ENCODE peak calls at places on chromosomes 16 and 17, in five cellular contexts. M is effector memory CD4-positive, alpha-beta T cell; C is adrenal gland; X is CD4-positive, CD25-positive, alpha-beta regulatory T cell; N is upper lobe of left lung. W is an unnamed sample.

GRCh38 chr16:87367556-87367955 is 16.0 kb downstream of the FBXO31 start:
- DNase-seq in M (no peak), C (peak; percentile 84), X (no peak), N (no peak), W (no peak)

GRCh38 chr17:19371259-19372003 is 6.9 kb upstream of the MAPK7 start:
- DNase-seq in M (no peak), C (peak; percentile 45), X (no peak), N (no peak), W (no peak)

GRCh38 chr17:64739316-64740058 is 77.4 kb upstream of the SMURF2 start:
- DNase-seq in M (no peak), C (no peak), X (no peak), N (peak; percentile 76), W (peak; percentile 20)

GRCh38 chr16:74460542-74460941 is 39.3 kb upstream of the CLEC18B start:
- DNase-seq in M (no peak), C (no peak), X (no peak), N (no peak), W (no peak)

GRCh38 chr16:12097523-12098428 is 121.2 kb downstream of the SNX29 start:
- DNase-seq in M (no peak), C (peak; percentile 72), X (no peak), N (no peak), W (peak; percentile 17)

GRCh38 chr16:12290165-12290564 is 313.6 kb downstream of the SNX29 start:
- DNase-seq in M (no peak), C (no peak), X (no peak), N (no peak), W (no peak)

GRCh38 chr16:26598989-26599785 is 467.5 kb upstream of the C16orf82 start:
- DNase-seq in M (no peak), C (no peak), X (no peak), N (no peak), W (no peak)

GRCh38 chr17:12922120-12922519 is 95.7 kb downstream of the ELAC2 start:
- DNase-seq in M (no peak), C (no peak), X (no peak), N (no peak), W (no peak)

GRCh38 chr17:50059759-50060273 is 3.9 kb downstream of the ITGA3 start:
- DNase-seq in M (no peak), C (no peak), X (no peak), N (no peak), W (no peak)

GRCh38 chr16:81841709-81842108 is 62.6 kb downstream of the PLCG2 start:
- DNase-seq in M (no peak), C (no peak), X (no peak), N (no peak), W (no peak)

GRCh38 chr16:17416461-17417221 is 54.1 kb downstream of the XYLT1 start:
- DNase-seq in M (peak; percentile 19), C (peak; percentile 73), X (peak; percentile 63), N (peak; percentile 68), W (no peak)

GRCh38 chr17:51901242-51901641 is 257.3 kb downstream of the CA10 start:
- DNase-seq in M (no peak), C (no peak), X (no peak), N (no peak), W (peak; percentile 30)

GRCh38 chr17:66945451-66945850 is 19.1 kb upstream of the CACNG4 start:
- DNase-seq in M (no peak), C (no peak), X (no peak), N (no peak), W (peak; percentile 35)

GRCh38 chr16:67397812-67398545 is 4.7 kb upstream of the TPPP3 start:
- DNase-seq in M (no peak), C (no peak), X (no peak), N (no peak), W (no peak)

GRCh38 chr16:78607465-78607864 is 508.0 kb downstream of the WWOX start:
- DNase-seq in M (no peak), C (no peak), X (no peak), N (no peak), W (no peak)

GRCh38 chr17:9676742-9677387 is 31.5 kb downstream of the USP43 start:
- DNase-seq in M (no peak), C (no peak), X (no peak), N (no peak), W (peak; percentile 80)

GRCh38 chr17:47901423-47901822 is 5.4 kb downstream of the SP2 start:
- DNase-seq in M (no peak), C (no peak), X (no peak), N (no peak), W (no peak)
- H3K4me1 ChIP-seq in M (no peaks in the 10 kb centered on the region), C (peaks cover 42% of the 10 kb centered on the region), X (peaks cover 14% of the 10 kb centered on the region), N (peaks cover 39% of the 10 kb centered on the region), W (peaks cover 16% of the 10 kb centered on the region)

GRCh38 chr17:44087319-44087718 is 16.8 kb downstream of the G6PC3 start:
- DNase-seq in M (no peak), C (no peak), X (no peak), N (no peak), W (no peak)

GRCh38 chr17:44091200-44091997 is 20.9 kb downstream of the G6PC3 start:
- DNase-seq in M (no peak), C (no peak), X (no peak), N (no peak), W (no peak)

GRCh38 chr17:44084921-44085320 is 14.4 kb downstream of the G6PC3 start:
- DNase-seq in M (no peak), C (no peak), X (no peak), N (no peak), W (no peak)

GRCh38 chr17:44086364-44087311 is 16.1 kb downstream of the G6PC3 start:
- DNase-seq in M (peak; percentile 16), C (peak; percentile 83), X (no peak), N (no peak), W (peak; percentile 92)

GRCh38 chr17:44088254-44088653 is 17.7 kb downstream of the G6PC3 start:
- DNase-seq in M (no peak), C (no peak), X (no peak), N (no peak), W (no peak)
- H3K36me3 ChIP-seq in M (peaks cover 35% of the 10 kb centered on the region), C (peaks cover 86% of the 10 kb centered on the region), X (peaks cover 23% of the 10 kb centered on the region), N (peaks cover 43% of the 10 kb centered on the region), W (peaks cover 2% of the 10 kb centered on the region)

GRCh38 chr16:77409311-77409710 is 25.5 kb downstream of the ADAMTS18 start:
- DNase-seq in M (no peak), C (no peak), X (no peak), N (no peak), W (no peak)
- H3K4me3 ChIP-seq in M (no peak overlapping the region), C (no peak overlapping the region), X (no peak overlapping the region), N (no peak overlapping the region), W (no peak overlapping the region)

DNA sequence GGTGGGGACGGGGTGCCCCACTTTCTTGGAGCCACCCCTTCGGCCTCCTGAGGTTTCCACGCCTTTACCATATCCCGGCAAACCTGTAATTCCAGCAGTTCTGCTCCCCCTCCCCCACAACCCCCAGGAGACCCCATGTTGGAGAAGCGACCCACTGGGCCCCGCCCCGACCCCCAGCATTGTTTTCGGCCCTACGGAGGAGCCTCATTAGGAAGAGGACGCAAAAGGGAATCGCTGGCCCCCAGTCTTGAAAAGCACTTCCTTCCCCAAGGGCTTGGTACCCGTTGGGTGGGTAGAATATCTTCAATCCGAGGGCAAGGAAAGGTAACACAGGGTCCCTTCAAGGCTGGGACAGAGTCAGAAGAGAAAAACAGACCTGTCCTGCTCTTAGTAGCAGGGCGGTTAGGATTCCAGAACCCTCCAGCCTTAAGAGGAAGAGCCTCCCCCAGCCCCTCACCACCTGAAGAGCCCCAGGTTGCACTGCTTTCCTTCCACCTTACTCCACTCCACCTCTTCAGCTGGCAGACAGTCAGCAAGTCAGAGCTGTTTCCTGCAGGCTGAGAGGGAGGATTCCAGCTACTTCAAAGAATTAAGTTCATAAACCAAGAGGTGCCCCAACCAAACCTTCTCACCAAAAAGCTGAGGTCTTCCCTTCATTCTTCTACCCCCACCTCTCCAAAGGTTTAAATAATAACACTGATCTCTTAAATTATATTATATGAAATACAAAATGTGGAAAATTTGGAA is 803 bp upstream of the TLCD2 start:
- DNase-seq in M (no peak), C (peak; percentile 68), X (no peak), N (peak; percentile 37), W (no peak)
- H3K4me1 ChIP-seq in M (peaks cover 27% of the 10 kb centered on the region), C (peaks cover 43% of the 10 kb centered on the region), X (peaks cover 35% of the 10 kb centered on the region), N (peaks cover 45% of the 10 kb centered on the region), W (peaks cover 22% of the 10 kb centered on the region)

GRCh38 chr17:78108726-78109488 is 19.6 kb downstream of the TMC6 start:
- DNase-seq in M (no peak), C (no peak), X (no peak), N (no peak), W (no peak)
- H3K36me3 ChIP-seq in M (peaks cover 58% of the 10 kb centered on the region), C (peaks cover 14% of the 10 kb centered on the region), X (peaks cover 58% of the 10 kb centered on the region), N (peaks cover 7% of the 10 kb centered on the region), W (no peaks in the 10 kb centered on the region)

GRCh38 chr17:54900457-54901229 is at the start of gene TOM1L1:
- DNase-seq in M (no peak), C (peak; percentile 83), X (no peak), N (peak; percentile 85), W (peak; percentile 86)
- H3K4me3 ChIP-seq in M (peak within 1 kb of the TSS; percentile 32), C (no peak within 1 kb of the TSS), X (no peak within 1 kb of the TSS), N (peak within 1 kb of the TSS; percentile 60), W (peak within 1 kb of the TSS; percentile 50)

GRCh38 chr16:20901441-20902112 is 1.0 kb downstream of the LYRM1 start:
- DNase-seq in M (peak; percentile 0), C (peak; percentile 82), X (no peak), N (peak; percentile 87), W (no peak)
- H3K4me1 ChIP-seq in M (peaks cover 18% of the 10 kb centered on the region), C (peaks cover 75% of the 10 kb centered on the region), X (peaks cover 40% of the 10 kb centered on the region), N (peaks cover 63% of the 10 kb centered on the region), W (peaks cover 55% of the 10 kb centered on the region)